ENCODE peak calls at places on chromosomes 1 and 21, in four cellular contexts. U is pancreas, S is tibial nerve, D is hepatocyte. O is an unnamed sample. For H3K4me1, the result is how much of the 10 kb centered on the place peaks cover.

GRCh38 chr1:227315500-227316346 is 2.6 kb downstream of the CDC42BPA start:
- DNase-seq in U (no peak), D (peak), S (no peak), O (no peak)

GRCh38 chr1:125119024-125119441 is 3934.3 kb downstream of the SRGAP2C start:
- DNase-seq in D (no peak), S (no peak), U (no peak), O (no peak)

GRCh38 chr21:38591138-38591537 is 92.9 kb upstream of the ERG start:
- DNase-seq in U (no peak), D (no peak), S (no peak), O (no peak)

GRCh38 chr1:99756598-99756997 is 9.8 kb downstream of the FRRS1 start:
- DNase-seq in S (no peak), U (no peak), D (no peak), O (no peak)

GRCh38 chr1:15954316-15954715 is 21.6 kb downstream of the ZBTB17 start:
- DNase-seq in U (no peak), D (no peak), S (no peak), O (no peak)

GRCh38 chr1:6460349-6461236 is 5.4 kb downstream of the TNFRSF25 start:
- DNase-seq in U (no peak), D (no peak), S (no peak), O (no peak)

GRCh38 chr1:161020573-161021167 is at the start of gene F11R:
- DNase-seq in U (peak), S (no peak), D (peak), O (no peak)

GRCh38 chr1:206878456-206878855 is 13.0 kb downstream of the IL20 start:
- DNase-seq in D (no peak), U (no peak), S (no peak), O (no peak)

GRCh38 chr1:192131914-192132313 is 26.3 kb upstream of the RGS18 start:
- DNase-seq in U (no peak), S (no peak), D (no peak), O (no peak)

GRCh38 chr1:84145051-84145450 is 980 bp downstream of the PRKACB start:
- DNase-seq in D (no peak), U (no peak), S (no peak), O (no peak)

GRCh38 chr21:34509151-34509550 is 2.9 kb downstream of the KCNE1 start:
- DNase-seq in U (no peak), S (no peak), D (no peak), O (peak)

GRCh38 chr1:19765623-19766022 is 34.1 kb downstream of the TMCO4 start:
- DNase-seq in U (no peak), D (peak), S (no peak), O (no peak)

GRCh38 chr1:76268341-76268740 is 193.8 kb downstream of the ST6GALNAC3 start:
- DNase-seq in D (no peak), U (no peak), S (no peak), O (no peak)

GRCh38 chr1:157580179-157580827 is 17.6 kb downstream of the FCRL4 start:
- DNase-seq in U (no peak), S (no peak), D (peak), O (no peak)

GRCh38 chr1:163291461-163291860 is 30.3 kb upstream of the NUF2 start:
- DNase-seq in D (no peak), U (no peak), S (no peak), O (no peak)

GRCh38 chr1:153776352-153776751 is 1.1 kb downstream of the SLC27A3 start:
- DNase-seq in D (no peak), U (no peak), S (no peak), O (no peak)

GRCh38 chr1:62398377-62398776 is 38.5 kb upstream of the USP1 start:
- DNase-seq in D (no peak), U (no peak), S (no peak), O (no peak)

GRCh38 chr1:63148825-63149645 is 173.3 kb upstream of the FOXD3 start:
- DNase-seq in U (no peak), S (no peak), D (peak), O (no peak)

GRCh38 chr1:15060104-15060503 is 93.4 kb upstream of the TMEM51 start:
- DNase-seq in S (no peak), U (no peak), D (no peak), O (no peak)

GRCh38 chr1:54608561-54609230 is 14.6 kb downstream of the FAM151A start:
- DNase-seq in S (no peak), D (no peak), U (no peak), O (no peak)

GRCh38 chr1:53906121-53906520 is 12.1 kb downstream of the DIO1 start:
- DNase-seq in U (no peak), D (no peak), S (no peak), O (no peak)

GRCh38 chr1:235160395-235160964 is 570 bp downstream of the RBM34 start:
- DNase-seq in D (no peak), U (no peak), S (no peak), O (no peak)

GRCh38 chr1:22313321-22313720 is 138.3 kb upstream of the ZBTB40 start:
- DNase-seq in U (no peak), S (no peak), D (no peak), O (no peak)

GRCh38 chr1:6118415-6118814 is 61.7 kb downstream of the CHD5 start:
- DNase-seq in D (no peak), U (no peak), S (no peak), O (no peak)

GRCh38 chr1:51946300-51946699 is 44.2 kb downstream of the RAB3B start:
- DNase-seq in S (no peak), U (no peak), D (no peak), O (no peak)

GRCh38 chr1:157838966-157839365 is 2.6 kb downstream of the CD5L start:
- DNase-seq in S (no peak), U (no peak), D (no peak), O (no peak)

GRCh38 chr1:234925440-234926251 is 203.0 kb downstream of the TOMM20 start:
- DNase-seq in U (no peak), S (no peak), D (peak), O (no peak)

GRCh38 chr1:201307760-201308499 is 24.6 kb downstream of the PKP1 start:
- DNase-seq in U (no peak), D (no peak), S (no peak), O (no peak)

GRCh38 chr1:114979278-114979891 is 50.2 kb upstream of the TSHB start:
- DNase-seq in S (peak), D (peak), U (peak), O (no peak)

GRCh38 chr21:38898422-38899098 is 92.8 kb downstream of the ETS2 start:
- DNase-seq in S (no peak), U (no peak), D (no peak), O (no peak)

DNA sequence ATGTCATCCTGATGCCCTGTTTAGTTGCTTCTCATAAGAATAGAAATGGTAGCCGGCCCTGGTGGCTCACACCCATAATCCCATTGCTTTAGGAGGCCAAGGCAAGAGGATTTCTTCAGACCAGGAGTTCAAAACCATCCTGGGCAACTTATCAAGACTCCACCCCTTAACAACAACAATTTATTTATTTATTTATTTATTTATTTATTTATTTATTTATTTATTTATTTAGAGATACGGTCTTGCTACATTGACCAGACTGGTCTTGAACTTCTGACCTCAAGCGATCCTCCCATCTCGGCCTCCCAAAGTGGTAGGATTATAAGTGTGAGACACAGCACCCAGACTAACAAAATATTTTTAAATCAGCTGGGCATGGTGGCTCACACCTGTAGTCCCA is 4.0 kb downstream of the MT1HL1 start:
- DNase-seq in U (no peak), D (no peak), S (no peak), O (no peak)
- H3K27ac ChIP-seq in U (no peak), D (no peak), S (no peak), O (peak)

DNA sequence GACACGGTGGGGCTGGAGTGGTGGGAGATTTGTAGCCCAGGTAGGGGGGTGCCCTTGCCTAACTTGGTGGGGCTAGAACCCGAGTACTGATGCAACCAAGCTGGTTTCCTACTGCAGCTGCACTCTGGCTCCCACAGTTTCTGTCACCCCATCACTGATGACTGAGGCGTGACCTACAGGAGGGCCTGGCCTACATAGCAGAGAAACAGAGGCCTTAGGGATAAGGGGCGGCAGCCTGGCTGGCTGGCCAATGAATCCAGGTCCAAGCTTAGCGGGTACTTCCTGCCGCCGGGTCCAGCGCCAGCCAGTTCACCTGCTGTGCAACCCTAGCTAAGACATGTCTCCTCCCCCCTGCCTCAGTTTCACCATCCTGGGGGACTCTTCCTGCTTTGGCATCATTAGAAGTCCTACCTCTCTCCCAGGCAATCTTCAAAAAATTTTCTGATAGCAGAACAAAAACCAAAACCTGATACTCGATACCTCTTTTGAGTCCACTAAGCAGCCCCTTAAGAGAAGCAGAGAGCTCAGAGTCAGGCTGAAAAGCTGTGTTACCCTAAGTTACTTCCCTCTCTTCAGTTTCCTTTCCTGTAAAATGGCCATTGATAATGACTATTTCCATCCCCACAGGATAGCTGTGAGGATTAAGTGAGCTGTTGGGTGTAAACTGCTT is 27.3 kb upstream of the RNF19B start:
- DNase-seq in S (no peak), D (no peak), U (no peak), O (no peak)
- H3K4me1 ChIP-seq in S (under half), D (under half), U (under half), O (under half)

DNA sequence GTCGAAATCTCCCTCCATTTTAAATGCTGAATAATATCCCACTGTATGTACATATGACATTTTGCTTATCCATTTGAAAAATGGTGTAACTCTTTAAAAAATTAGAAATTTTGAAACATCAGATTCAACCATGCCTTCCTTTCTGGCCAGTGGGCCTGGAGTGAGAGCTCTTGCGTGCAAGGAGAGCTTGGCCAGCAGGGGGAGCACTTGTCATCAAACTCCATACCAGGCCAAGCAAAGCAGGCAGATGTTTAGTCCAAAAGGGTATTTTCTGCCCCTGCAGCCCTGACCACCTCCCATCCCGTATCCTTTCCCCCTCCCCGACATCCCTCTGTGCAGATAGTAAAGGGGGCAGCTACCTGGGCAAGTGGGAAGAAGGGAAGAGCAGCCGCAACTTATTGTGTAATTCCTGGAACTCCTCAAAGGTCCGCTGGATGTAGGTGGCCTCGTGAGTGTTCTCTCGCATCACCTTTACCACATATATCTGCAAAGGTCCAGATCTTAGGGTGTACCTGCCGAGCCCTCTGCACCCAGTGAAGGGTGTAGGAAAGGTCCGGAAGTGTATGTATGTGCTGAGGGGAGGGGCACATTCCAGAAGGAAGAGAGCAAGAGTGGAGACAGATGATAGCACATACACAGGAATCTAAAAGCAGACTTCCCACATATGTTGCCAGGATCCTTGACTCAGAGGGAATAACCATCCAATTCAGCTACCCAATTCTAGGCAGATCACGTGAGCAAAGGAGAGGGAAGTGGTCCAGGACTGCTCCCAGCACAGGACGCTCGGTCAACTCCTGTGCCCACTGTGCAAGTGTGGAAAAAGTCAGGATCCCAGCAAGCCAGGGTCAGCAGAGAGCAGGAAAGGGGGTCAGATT is 19.9 kb upstream of the PPP1R15B start:
- DNase-seq in D (peak), S (peak), U (peak), O (peak)
- TF ChIP-seq CTCF in D (peak), S (peak), U (peak), O (peak)

DNA sequence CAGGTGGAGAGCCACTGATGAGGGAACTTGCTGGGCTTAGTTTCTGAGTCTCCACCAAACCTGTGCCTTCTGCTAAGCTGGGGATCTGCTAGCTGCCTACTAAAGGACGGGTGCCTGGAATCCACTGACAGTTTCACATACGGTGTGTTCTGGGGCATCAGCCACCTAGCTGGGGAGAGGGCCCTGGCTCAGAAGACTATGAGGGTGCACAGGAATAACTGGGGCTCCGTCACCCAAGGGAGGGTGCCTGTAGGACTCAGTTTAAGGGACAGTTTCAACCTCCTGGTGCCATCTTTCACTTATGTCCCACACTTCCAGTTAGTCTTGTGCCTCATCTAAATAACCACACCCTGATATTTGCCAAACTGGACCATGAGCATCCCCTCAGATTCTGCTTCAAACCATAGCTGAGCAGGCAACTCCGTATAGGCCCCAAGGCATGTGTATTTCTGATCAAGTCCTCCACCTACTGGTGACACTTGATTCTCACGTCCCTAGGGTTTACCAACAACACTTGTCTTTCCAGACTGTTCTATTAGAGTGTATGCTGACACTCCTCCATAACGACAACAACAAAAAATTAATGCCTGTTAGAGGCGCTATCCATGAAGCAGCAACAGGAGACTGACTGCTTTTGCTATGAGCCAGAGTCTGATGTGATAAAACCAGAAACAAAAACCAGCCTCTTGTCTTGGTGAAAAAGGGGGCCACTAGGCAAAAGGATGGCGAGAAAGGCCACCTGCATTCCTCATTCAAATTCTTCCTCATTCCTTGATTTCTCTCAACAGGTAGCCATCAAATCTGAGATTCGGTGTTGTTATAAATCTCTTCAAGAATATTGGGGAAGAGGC is 55.0 kb upstream of the PAXBP1 start:
- DNase-seq in S (no peak), U (no peak), D (peak), O (no peak)
- H3K27ac ChIP-seq in S (no peak), U (no peak), D (no peak), O (no peak)

GRCh38 chr1:167634435-167634834 is 4.4 kb downstream of the RCSD1 start:
- DNase-seq in S (no peak), U (no peak), D (no peak), O (no peak)
- H3K4me1 ChIP-seq in S (under half), U (under half), D (under half), O (under half)

DNA sequence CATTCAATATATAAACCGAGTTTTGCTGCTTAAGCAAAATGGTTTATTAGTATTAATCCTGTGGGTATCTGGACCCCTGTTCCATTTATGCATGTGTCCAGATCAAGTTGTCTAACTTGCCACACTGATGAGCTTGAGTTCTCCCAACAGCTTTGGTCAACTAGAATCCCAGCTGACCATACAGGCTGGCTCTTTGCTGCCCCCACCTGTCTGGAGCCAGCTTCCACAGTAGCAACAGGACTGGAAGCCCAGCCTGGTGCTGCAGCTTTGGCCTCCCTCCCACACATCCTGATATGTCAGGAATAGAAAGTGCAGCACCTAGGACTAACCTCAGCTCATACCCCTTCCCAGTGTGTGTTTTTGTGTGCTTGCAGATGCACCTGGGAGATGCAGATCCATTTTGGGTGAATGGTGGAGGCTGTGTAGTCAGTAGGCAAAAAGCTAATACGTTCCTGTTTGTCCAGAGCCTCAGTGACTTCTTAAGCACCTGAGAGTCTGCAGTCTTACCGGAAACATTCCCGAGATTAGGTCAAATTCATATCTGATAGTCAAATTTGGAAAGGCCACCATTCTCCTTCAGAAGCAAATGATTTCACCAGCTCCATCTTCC is 40.9 kb upstream of the BEND5 start:
- DNase-seq in U (peak), D (peak), S (peak), O (peak)
- TF ChIP-seq CTCF in U (peak), D (peak), S (peak), O (peak)

GRCh38 chr1:91791103-91791502 is 94.8 kb downstream of the TGFBR3 start:
- DNase-seq in D (peak), S (no peak), U (no peak), O (no peak)

GRCh38 chr1:91791691-91792392 is 94.1 kb downstream of the TGFBR3 start:
- DNase-seq in S (no peak), D (no peak), U (no peak), O (no peak)

GRCh38 chr1:91792393-91793032 is 93.4 kb downstream of the TGFBR3 start:
- DNase-seq in U (no peak), S (no peak), D (no peak), O (no peak)

GRCh38 chr1:91789273-91789997 is 96.5 kb downstream of the TGFBR3 start:
- DNase-seq in U (no peak), D (no peak), S (no peak), O (no peak)

GRCh38 chr1:91790296-91790851 is 95.6 kb downstream of the TGFBR3 start:
- DNase-seq in D (no peak), S (no peak), U (no peak), O (no peak)
- H3K27ac ChIP-seq in D (peak), S (peak), U (no peak), O (no peak)

GRCh38 chr1:230422221-230422981 is 3.7 kb downstream of the PGBD5 start:
- DNase-seq in D (no peak), S (no peak), U (no peak), O (no peak)

GRCh38 chr1:230424440-230425251 is 1.5 kb downstream of the PGBD5 start:
- DNase-seq in D (peak), U (peak), S (no peak), O (no peak)

GRCh38 chr1:230425252-230426061 is 675 bp downstream of the PGBD5 start:
- DNase-seq in D (peak), U (peak), S (no peak), O (no peak)

GRCh38 chr1:230423261-230423660 is 2.9 kb downstream of the PGBD5 start:
- DNase-seq in D (no peak), U (no peak), S (no peak), O (no peak)

GRCh38 chr1:230423936-230424335 is 2.2 kb downstream of the PGBD5 start:
- DNase-seq in S (no peak), U (no peak), D (no peak), O (no peak)
- H3K4me1 ChIP-seq in S (under half), U (under half), D (under half), O (under half)

GRCh38 chr1:2492091-2492490 is 16.0 kb downstream of the PLCH2 start:
- DNase-seq in U (no peak), D (no peak), S (no peak), O (no peak)

GRCh38 chr1:2486558-2486957 is 10.5 kb downstream of the PLCH2 start:
- DNase-seq in D (no peak), S (no peak), U (no peak), O (no peak)

GRCh38 chr1:2488688-2489087 is 12.6 kb downstream of the PLCH2 start:
- DNase-seq in S (no peak), U (no peak), D (no peak), O (no peak)

GRCh38 chr1:2493218-2493617 is 17.1 kb downstream of the PLCH2 start:
- DNase-seq in D (no peak), S (no peak), U (no peak), O (no peak)

DNA sequence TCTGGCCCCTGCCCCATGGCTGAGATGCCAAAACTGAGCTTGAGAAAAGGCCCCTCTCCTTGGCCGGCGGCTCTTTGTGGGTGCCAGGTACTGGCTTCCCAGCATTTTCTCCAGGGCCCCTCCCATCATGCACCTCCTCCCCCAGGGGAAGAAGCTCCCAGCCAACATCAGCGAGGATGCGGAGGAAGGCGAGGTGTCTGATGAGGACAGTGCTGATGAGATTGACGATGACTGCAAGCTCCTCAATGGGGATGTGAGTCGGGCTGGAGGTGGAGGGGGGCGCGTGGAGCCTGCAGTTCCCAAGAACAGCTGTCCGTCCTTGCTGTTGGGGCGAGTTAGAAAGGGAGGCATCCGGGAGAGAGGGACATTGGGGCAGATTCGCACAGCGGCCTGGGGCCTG is 13.5 kb downstream of the PLCH2 start:
- DNase-seq in S (no peak), D (no peak), U (no peak), O (no peak)
- TF ChIP-seq CTCF in S (no peak), D (no peak), U (no peak), O (no peak)